ENCODE peak calls at places on chromosomes 5 and 9, in ten cellular contexts. H is RWPE2, X is cardiac fibroblast, T is fibroblast of pulmonary artery, N is endodermal cell, G is tibial artery, R is nephron progenitor cell, J is lung, U is AG09309, D is PC-3. A is an unnamed sample.

GRCh38 chr5:22852807-22853670 is at the start of gene CDH12:
- DNase-seq in R (peak; percentile 67), U (no peak), G (no peak), N (peak; percentile 91), D (peak; percentile 25), T (no peak), J (no peak), H (no peak), X (no peak), A (peak; percentile 67)

GRCh38 chr5:112554089-112554977 is 135.3 kb upstream of the EPB41L4A start:
- DNase-seq in H (no peak), R (no peak), N (no peak), D (no peak), T (peak; percentile 13), U (no peak), G (no peak), J (no peak), X (peak; percentile 29), A (no peak)

GRCh38 chr5:96381526-96381925 is 51.5 kb downstream of the PCSK1 start:
- DNase-seq in R (peak; percentile 18), G (no peak), T (no peak), J (no peak), X (no peak), U (no peak), D (no peak), H (no peak), N (no peak), A (no peak)

GRCh38 chr9:84939766-84940165 is 270.2 kb downstream of the NTRK2 start:
- DNase-seq in R (no peak), G (no peak), J (no peak), T (no peak), H (no peak), U (no peak), D (no peak), X (no peak), N (no peak), A (no peak)

GRCh38 chr9:70618784-70619183 is 204.3 kb upstream of the KLF9 start:
- DNase-seq in U (no peak), T (no peak), D (no peak), H (no peak), G (no peak), R (no peak), J (no peak), N (no peak), X (no peak), A (no peak)

GRCh38 chr5:73605223-73606087 is 20.5 kb upstream of the ARHGEF28 start:
- DNase-seq in N (no peak), T (no peak), X (peak; percentile 5), H (no peak), G (no peak), U (no peak), R (no peak), J (no peak), D (peak; percentile 72), A (no peak)

GRCh38 chr5:39835371-39835770 is 410.6 kb upstream of the DAB2 start:
- DNase-seq in J (no peak), G (no peak), U (no peak), X (no peak), D (no peak), N (no peak), T (no peak), H (no peak), R (no peak), A (no peak)

GRCh38 chr9:137973829-137974416 is 96.3 kb downstream of the CACNA1B start:
- DNase-seq in D (no peak), N (peak; percentile 26), H (no peak), X (no peak), U (no peak), G (no peak), R (no peak), J (no peak), T (no peak), A (no peak)

GRCh38 chr5:108196276-108196675 is 185.6 kb downstream of the FBXL17 start:
- DNase-seq in U (no peak), G (no peak), R (no peak), J (no peak), N (no peak), T (no peak), X (no peak), D (peak; percentile 25), H (no peak), A (no peak)

DNA sequence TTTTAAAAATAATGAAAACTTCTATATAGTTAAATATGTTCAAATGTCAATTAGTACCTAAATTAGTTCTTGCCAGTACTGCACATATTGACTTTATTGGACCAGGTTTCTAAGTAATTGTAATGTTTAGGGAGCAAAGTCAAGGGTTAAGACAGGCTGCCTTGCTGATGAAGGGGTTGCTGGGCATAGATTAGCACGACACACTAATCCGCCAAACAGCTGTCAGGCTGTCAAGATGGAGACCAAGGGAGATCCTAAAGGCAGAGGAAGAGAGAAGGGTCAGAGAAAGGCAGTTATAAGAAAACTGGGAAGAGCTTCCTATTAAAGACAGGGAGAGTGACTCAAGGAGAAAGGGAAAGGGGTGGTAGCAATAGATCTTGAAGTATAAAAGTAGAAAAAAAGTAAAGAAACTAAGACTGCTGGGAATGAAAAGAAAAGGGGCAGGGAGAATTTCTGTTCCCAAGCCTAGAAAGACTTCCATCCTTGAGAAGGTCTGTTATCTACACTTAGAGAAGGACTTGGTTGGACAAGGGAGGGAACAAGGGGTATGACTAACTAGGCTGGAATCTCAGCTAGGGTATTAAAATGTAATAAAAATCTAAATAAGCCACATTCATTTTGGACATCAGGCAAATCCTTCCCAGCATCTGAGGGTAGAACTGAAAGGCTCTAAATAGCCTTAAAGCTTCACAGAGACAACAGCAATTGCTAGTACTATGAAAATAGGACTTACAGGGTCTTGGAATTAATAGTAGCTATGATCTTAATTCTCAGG is 188.7 kb downstream of the FBXL17 start:
- DNase-seq in X (peak; percentile 76), U (peak; percentile 77), D (peak; percentile 80), J (no peak), H (no peak), R (no peak), N (no peak), G (no peak), T (peak; percentile 76), A (no peak)
- TF ChIP-seq CTCF in X (no peak), U (no peak), D (no peak), J (no peak), H (no peak), R (no peak), N (no peak), G (no peak), T (no peak), A (no peak)

GRCh38 chr9:106286249-106286648 is 576.7 kb upstream of the ZNF462 start:
- DNase-seq in J (no peak), G (no peak), X (no peak), D (peak; percentile 51), H (no peak), R (peak; percentile 26), T (no peak), U (no peak), N (peak; percentile 74), A (peak; percentile 63)
- TF ChIP-seq CTCF in J (no peak), G (no peak), X (no peak), D (peak; percentile 64), H (peak; percentile 38), R (peak; percentile 43), T (no peak), U (no peak), N (peak; percentile 81), A (peak; percentile 77)

DNA sequence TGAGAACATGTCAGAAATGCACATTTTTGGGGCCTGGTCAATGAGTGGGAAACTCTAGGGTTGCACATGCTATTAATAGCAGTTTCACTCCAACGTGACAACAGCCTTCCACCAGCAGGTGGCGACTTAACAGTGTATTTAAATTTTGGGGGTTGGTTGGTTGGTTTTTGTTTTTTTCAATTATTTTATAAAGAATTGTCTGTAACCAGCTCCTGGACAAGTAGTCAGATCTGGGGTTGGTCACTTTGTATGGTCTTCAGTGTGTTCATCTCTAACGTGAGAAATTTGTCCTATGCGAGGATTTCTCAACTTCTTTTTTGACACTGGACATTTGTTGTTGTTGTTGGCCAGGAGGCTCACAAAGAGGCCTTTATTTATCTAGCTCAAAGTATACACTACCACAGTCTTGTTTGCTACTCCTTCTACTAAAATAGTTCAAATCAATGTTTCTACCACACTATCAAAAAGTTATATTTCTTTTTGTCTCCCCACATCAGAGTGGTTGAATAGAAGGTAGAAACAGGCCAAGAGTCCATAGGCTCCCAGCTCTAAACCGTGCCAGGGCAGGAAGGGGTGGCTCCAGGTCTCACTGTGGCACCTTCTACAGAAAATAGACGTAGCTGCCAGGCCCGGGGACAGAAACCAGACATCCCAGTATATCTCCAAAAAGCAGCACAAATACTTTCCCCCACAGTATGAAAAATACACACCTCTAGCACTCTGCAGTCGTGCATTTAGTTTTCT is 110.4 kb downstream of the TRPM6 start:
- DNase-seq in H (no peak), X (peak; percentile 73), J (peak; percentile 55), R (peak; percentile 75), T (peak; percentile 75), G (peak; percentile 71), U (no peak), D (peak; percentile 68), N (peak; percentile 86), A (peak; percentile 54)
- TF ChIP-seq CTCF in H (peak; percentile 81), X (peak; percentile 71), J (peak; percentile 74), R (peak; percentile 78), T (peak; percentile 79), G (peak; percentile 66), U (peak; percentile 78), D (peak; percentile 70), N (peak; percentile 88), A (peak; percentile 83)

GRCh38 chr9:76086521-76086920 is 196.0 kb downstream of the PCSK5 start:
- DNase-seq in D (no peak), U (no peak), R (no peak), T (peak; percentile 28), H (no peak), J (no peak), N (no peak), G (no peak), X (peak; percentile 14), A (no peak)
- TF ChIP-seq CTCF in D (no peak), U (no peak), R (no peak), T (no peak), H (no peak), J (no peak), N (peak; percentile 34), G (no peak), X (no peak), A (no peak)